ENCODE peak calls at places on chromosome 22, in six cellular contexts. B is EH; Y is stimulated activated CD8-positive, alpha-beta memory T cell treated with anti-CD3 and anti-CD28 coated beads, Interleukin-4, amount 100 ng/mL, for 1 hour; I is CD8-positive, alpha-beta T cell; K is Peyer's patch; Z is GDM1. N is an unnamed sample.

GRCh38 chr22:50057868-50058311 is at the start of gene TTLL8:
- DNase-seq in I (no peak), Y (no peak), Z (no peak), K (no peak), B (no peak), N (no peak)

GRCh38 chr22:37165940-37166674 is 16.4 kb upstream of the IL2RB start:
- DNase-seq in Z (no peak), K (no peak), B (no peak), Y (no peak), I (peak), N (no peak)

GRCh38 chr22:23884133-23884532 is 10.1 kb upstream of the MIF start:
- DNase-seq in K (no peak), Y (no peak), Z (no peak), B (no peak), I (no peak), N (no peak)

GRCh38 chr22:43743131-43743530 is 69.0 kb downstream of the EFCAB6 start:
- DNase-seq in B (no peak), Y (no peak), Z (no peak), K (no peak), I (no peak), N (no peak)

GRCh38 chr22:49404020-49404419 is 423.7 kb downstream of the BRD1 start:
- DNase-seq in B (no peak), K (peak), Z (no peak), Y (no peak), I (no peak), N (no peak)

GRCh38 chr22:45098056-45098455 is 65.7 kb upstream of the NUP50 start:
- DNase-seq in Y (no peak), I (no peak), K (no peak), Z (no peak), B (no peak), N (no peak)

GRCh38 chr22:45129703-45130524 is 33.8 kb upstream of the NUP50 start:
- DNase-seq in Y (no peak), I (no peak), Z (no peak), B (no peak), K (no peak), N (no peak)

GRCh38 chr22:46245515-46245914 is 4.6 kb downstream of the CDPF1 start:
- DNase-seq in I (no peak), B (no peak), Y (no peak), K (no peak), Z (no peak), N (no peak)

GRCh38 chr22:22770280-22770871 is 117.2 kb upstream of the IGLL5 start:
- DNase-seq in K (peak), B (peak), I (peak), Z (no peak), Y (no peak), N (peak)

GRCh38 chr22:41979423-41980250 is 10.4 kb downstream of the SEPTIN3 start:
- DNase-seq in K (no peak), I (no peak), Z (no peak), B (no peak), Y (no peak), N (no peak)

GRCh38 chr22:48895831-48896765 is 931.6 kb downstream of the BRD1 start:
- DNase-seq in I (no peak), B (no peak), K (no peak), Y (no peak), Z (no peak), N (no peak)

GRCh38 chr22:48709453-48709852 is 1118.2 kb downstream of the BRD1 start:
- DNase-seq in I (no peak), Z (no peak), B (no peak), Y (no peak), K (no peak), N (no peak)

GRCh38 chr22:36097880-36098279 is 62.7 kb downstream of the APOL3 start:
- DNase-seq in I (no peak), K (no peak), Z (no peak), B (no peak), Y (no peak), N (no peak)

GRCh38 chr22:21943571-21944448 is 8.8 kb downstream of the PPM1F start:
- DNase-seq in Z (no peak), K (no peak), B (peak), I (no peak), Y (no peak), N (no peak)

GRCh38 chr22:37224757-37225420 is 12.6 kb upstream of the SSTR3 start:
- DNase-seq in Z (no peak), Y (no peak), K (no peak), I (no peak), B (peak), N (no peak)

GRCh38 chr22:39947488-39948216 is 12.5 kb upstream of the TMA7B start:
- DNase-seq in K (no peak), I (no peak), B (no peak), Y (no peak), Z (no peak), N (no peak)

GRCh38 chr22:50730013-50730891 is 7.8 kb upstream of the ACR start:
- DNase-seq in B (no peak), K (peak), I (no peak), Z (no peak), Y (no peak), N (no peak)

GRCh38 chr22:46696225-46696518 is 41.9 kb downstream of the CERK start:
- DNase-seq in Y (no peak), Z (no peak), I (no peak), K (no peak), B (no peak), N (no peak)

GRCh38 chr22:30754971-30755759 is 60.5 kb downstream of the OSBP2 start:
- DNase-seq in Z (peak), B (peak), K (peak), Y (no peak), I (peak), N (peak)

GRCh38 chr22:20899827-20900423 is 17.3 kb upstream of the CRKL start:
- DNase-seq in K (no peak), I (no peak), Z (no peak), B (no peak), Y (no peak), N (no peak)

GRCh38 chr22:38681784-38682335 is at the start of gene TOMM22:
- DNase-seq in Z (peak), B (peak), I (peak), K (peak), Y (peak), N (peak)

GRCh38 chr22:18035740-18036139 is 11.4 kb upstream of the MICAL3 start:
- DNase-seq in Y (no peak), B (no peak), K (no peak), I (no peak), Z (no peak), N (no peak)